ENCODE peak calls at places on chromosome 16, in four cellular contexts. One of them, this sample, is unnamed.

GRCh38 chr16:85514295-85514600 is 98.9 kb upstream of the GSE1 start:
- DNase-seq in progenitor cell of endocrine pancreas: no peak
- DNase-seq in astrocyte of the cerebellum: no peak
- DNase-seq in heart left ventricle: no peak
- DNase-seq in this sample: no peak

GRCh38 chr16:62298567-62298966 is 262.3 kb upstream of the CDH8 start:
- DNase-seq in heart left ventricle: no peak
- DNase-seq in astrocyte of the cerebellum: no peak
- DNase-seq in progenitor cell of endocrine pancreas: no peak
- DNase-seq in this sample: no peak

GRCh38 chr16:10045291-10045775 is 136.9 kb downstream of the GRIN2A start:
- DNase-seq in heart left ventricle: no peak
- DNase-seq in progenitor cell of endocrine pancreas: no peak
- DNase-seq in astrocyte of the cerebellum: no peak
- DNase-seq in this sample: no peak

GRCh38 chr16:81514568-81515258 is 70.1 kb downstream of the CMIP start:
- DNase-seq in astrocyte of the cerebellum: no peak
- DNase-seq in progenitor cell of endocrine pancreas: no peak
- DNase-seq in heart left ventricle: no peak
- DNase-seq in this sample: no peak

GRCh38 chr16:78134944-78135619 is 35.6 kb downstream of the WWOX start:
- DNase-seq in progenitor cell of endocrine pancreas: no peak
- DNase-seq in astrocyte of the cerebellum: no peak
- DNase-seq in heart left ventricle: no peak
- DNase-seq in this sample: no peak

GRCh38 chr16:86718118-86718517 is 139.8 kb downstream of the FOXL1 start:
- DNase-seq in heart left ventricle: no peak
- DNase-seq in progenitor cell of endocrine pancreas: no peak
- DNase-seq in astrocyte of the cerebellum: no peak
- DNase-seq in this sample: no peak

GRCh38 chr16:31458073-31458834 is 1.0 kb upstream of the ARMC5 start:
- DNase-seq in astrocyte of the cerebellum: no peak
- DNase-seq in heart left ventricle: no peak
- DNase-seq in progenitor cell of endocrine pancreas: no peak
- DNase-seq in this sample: no peak

GRCh38 chr16:89495121-89495520 is 4.8 kb upstream of the ANKRD11 start:
- DNase-seq in heart left ventricle: no peak
- DNase-seq in progenitor cell of endocrine pancreas: no peak
- DNase-seq in astrocyte of the cerebellum: no peak
- DNase-seq in this sample: no peak

GRCh38 chr16:89693931-89694783 is 7.3 kb downstream of the SPATA2L start:
- DNase-seq in heart left ventricle: no peak
- DNase-seq in astrocyte of the cerebellum: no peak
- DNase-seq in progenitor cell of endocrine pancreas: no peak
- DNase-seq in this sample: no peak

GRCh38 chr16:10926094-10926493 is 16.2 kb downstream of the DEXI start:
- DNase-seq in heart left ventricle: no peak
- DNase-seq in astrocyte of the cerebellum: no peak
- DNase-seq in progenitor cell of endocrine pancreas: no peak
- DNase-seq in this sample: no peak

GRCh38 chr16:57728336-57729181 is 7.0 kb upstream of the KATNB1 start:
- DNase-seq in heart left ventricle: no peak
- DNase-seq in astrocyte of the cerebellum: no peak
- DNase-seq in progenitor cell of endocrine pancreas: no peak
- DNase-seq in this sample: no peak

GRCh38 chr16:86836503-86837125 is 258.3 kb downstream of the FOXL1 start:
- DNase-seq in progenitor cell of endocrine pancreas: no peak
- DNase-seq in heart left ventricle: no peak
- DNase-seq in astrocyte of the cerebellum: peak
- DNase-seq in this sample: no peak

GRCh38 chr16:47073223-47074155 is 70.3 kb downstream of the NETO2 start:
- DNase-seq in progenitor cell of endocrine pancreas: no peak
- DNase-seq in astrocyte of the cerebellum: no peak
- DNase-seq in heart left ventricle: no peak
- DNase-seq in this sample: no peak

GRCh38 chr16:11273721-11274324 is 394 bp upstream of the PRM3 start:
- DNase-seq in progenitor cell of endocrine pancreas: no peak
- DNase-seq in heart left ventricle: no peak
- DNase-seq in astrocyte of the cerebellum: no peak
- DNase-seq in this sample: no peak

GRCh38 chr16:85173077-85173980 is 61.1 kb upstream of the CIBAR2 start:
- DNase-seq in heart left ventricle: no peak
- DNase-seq in progenitor cell of endocrine pancreas: no peak
- DNase-seq in astrocyte of the cerebellum: no peak
- DNase-seq in this sample: no peak

GRCh38 chr16:52446076-52446475 is 100.9 kb downstream of the TOX3 start:
- DNase-seq in progenitor cell of endocrine pancreas: no peak
- DNase-seq in heart left ventricle: no peak
- DNase-seq in astrocyte of the cerebellum: no peak
- DNase-seq in this sample: no peak

GRCh38 chr16:84195201-84196093 is 4.5 kb downstream of the ADAD2 start:
- DNase-seq in progenitor cell of endocrine pancreas: no peak
- DNase-seq in heart left ventricle: no peak
- DNase-seq in astrocyte of the cerebellum: no peak
- DNase-seq in this sample: no peak

GRCh38 chr16:31385680-31386079 is 7.5 kb upstream of the ITGAD start:
- DNase-seq in progenitor cell of endocrine pancreas: no peak
- DNase-seq in heart left ventricle: no peak
- DNase-seq in astrocyte of the cerebellum: no peak
- DNase-seq in this sample: no peak

GRCh38 chr16:57392694-57393093 is 11.9 kb upstream of the CCL17 start:
- DNase-seq in heart left ventricle: no peak
- DNase-seq in astrocyte of the cerebellum: no peak
- DNase-seq in progenitor cell of endocrine pancreas: no peak
- DNase-seq in this sample: no peak

GRCh38 chr16:82016964-82017363 is 5.7 kb upstream of the SDR42E1 start:
- DNase-seq in astrocyte of the cerebellum: no peak
- DNase-seq in progenitor cell of endocrine pancreas: no peak
- DNase-seq in heart left ventricle: no peak
- DNase-seq in this sample: no peak

GRCh38 chr16:10577305-10578202 is 2.8 kb downstream of the EMP2 start:
- DNase-seq in astrocyte of the cerebellum: no peak
- DNase-seq in progenitor cell of endocrine pancreas: no peak
- DNase-seq in heart left ventricle: peak
- DNase-seq in this sample: no peak

GRCh38 chr16:63324306-63324705 is 1288.1 kb upstream of the CDH8 start:
- DNase-seq in heart left ventricle: no peak
- DNase-seq in progenitor cell of endocrine pancreas: no peak
- DNase-seq in astrocyte of the cerebellum: no peak
- DNase-seq in this sample: no peak

GRCh38 chr16:59039066-59039465 is 304.9 kb upstream of the GOT2 start:
- DNase-seq in astrocyte of the cerebellum: no peak
- DNase-seq in heart left ventricle: no peak
- DNase-seq in progenitor cell of endocrine pancreas: no peak
- DNase-seq in this sample: no peak

GRCh38 chr16:74984194-74984669 is 691 bp downstream of the WDR59 start:
- DNase-seq in heart left ventricle: no peak
- DNase-seq in progenitor cell of endocrine pancreas: peak
- DNase-seq in astrocyte of the cerebellum: no peak
- DNase-seq in this sample: no peak

GRCh38 chr16:87561200-87562105 is 40.9 kb upstream of the JPH3 start:
- DNase-seq in astrocyte of the cerebellum: no peak
- DNase-seq in progenitor cell of endocrine pancreas: no peak
- DNase-seq in heart left ventricle: no peak
- DNase-seq in this sample: no peak

GRCh38 chr16:27920391-27920891 is 143.1 kb downstream of the GSG1L start:
- DNase-seq in astrocyte of the cerebellum: no peak
- DNase-seq in heart left ventricle: no peak
- DNase-seq in progenitor cell of endocrine pancreas: peak
- DNase-seq in this sample: no peak

GRCh38 chr16:69187891-69188451 is 1.0 kb downstream of the SNTB2 start:
- DNase-seq in progenitor cell of endocrine pancreas: peak
- DNase-seq in heart left ventricle: peak
- DNase-seq in astrocyte of the cerebellum: no peak
- DNase-seq in this sample: peak

GRCh38 chr16:24523569-24523968 is 15.8 kb upstream of the RBBP6 start:
- DNase-seq in progenitor cell of endocrine pancreas: no peak
- DNase-seq in heart left ventricle: no peak
- DNase-seq in astrocyte of the cerebellum: no peak
- DNase-seq in this sample: no peak

GRCh38 chr16:85220125-85220839 is 108.0 kb upstream of the CIBAR2 start:
- DNase-seq in astrocyte of the cerebellum: no peak
- DNase-seq in progenitor cell of endocrine pancreas: no peak
- DNase-seq in heart left ventricle: peak
- DNase-seq in this sample: no peak

GRCh38 chr16:51538707-51539604 is 387.9 kb upstream of the SALL1 start:
- DNase-seq in heart left ventricle: no peak
- DNase-seq in progenitor cell of endocrine pancreas: no peak
- DNase-seq in astrocyte of the cerebellum: peak
- DNase-seq in this sample: no peak

GRCh38 chr16:83835972-83836566 is 28.3 kb downstream of the HSBP1 start:
- DNase-seq in heart left ventricle: no peak
- DNase-seq in astrocyte of the cerebellum: peak
- DNase-seq in progenitor cell of endocrine pancreas: no peak
- DNase-seq in this sample: no peak

GRCh38 chr16:64590516-64590915 is 531.3 kb downstream of the CDH11 start:
- DNase-seq in progenitor cell of endocrine pancreas: no peak
- DNase-seq in astrocyte of the cerebellum: no peak
- DNase-seq in heart left ventricle: no peak
- DNase-seq in this sample: no peak

GRCh38 chr16:8935989-8936388 is 27.7 kb downstream of the USP7 start:
- DNase-seq in astrocyte of the cerebellum: no peak
- DNase-seq in progenitor cell of endocrine pancreas: no peak
- DNase-seq in heart left ventricle: no peak
- DNase-seq in this sample: no peak
- TF ChIP-seq CTCF in astrocyte of the cerebellum: no peak
- TF ChIP-seq CTCF in progenitor cell of endocrine pancreas: no peak
- TF ChIP-seq CTCF in heart left ventricle: no peak
- TF ChIP-seq CTCF in this sample: no peak

DNA sequence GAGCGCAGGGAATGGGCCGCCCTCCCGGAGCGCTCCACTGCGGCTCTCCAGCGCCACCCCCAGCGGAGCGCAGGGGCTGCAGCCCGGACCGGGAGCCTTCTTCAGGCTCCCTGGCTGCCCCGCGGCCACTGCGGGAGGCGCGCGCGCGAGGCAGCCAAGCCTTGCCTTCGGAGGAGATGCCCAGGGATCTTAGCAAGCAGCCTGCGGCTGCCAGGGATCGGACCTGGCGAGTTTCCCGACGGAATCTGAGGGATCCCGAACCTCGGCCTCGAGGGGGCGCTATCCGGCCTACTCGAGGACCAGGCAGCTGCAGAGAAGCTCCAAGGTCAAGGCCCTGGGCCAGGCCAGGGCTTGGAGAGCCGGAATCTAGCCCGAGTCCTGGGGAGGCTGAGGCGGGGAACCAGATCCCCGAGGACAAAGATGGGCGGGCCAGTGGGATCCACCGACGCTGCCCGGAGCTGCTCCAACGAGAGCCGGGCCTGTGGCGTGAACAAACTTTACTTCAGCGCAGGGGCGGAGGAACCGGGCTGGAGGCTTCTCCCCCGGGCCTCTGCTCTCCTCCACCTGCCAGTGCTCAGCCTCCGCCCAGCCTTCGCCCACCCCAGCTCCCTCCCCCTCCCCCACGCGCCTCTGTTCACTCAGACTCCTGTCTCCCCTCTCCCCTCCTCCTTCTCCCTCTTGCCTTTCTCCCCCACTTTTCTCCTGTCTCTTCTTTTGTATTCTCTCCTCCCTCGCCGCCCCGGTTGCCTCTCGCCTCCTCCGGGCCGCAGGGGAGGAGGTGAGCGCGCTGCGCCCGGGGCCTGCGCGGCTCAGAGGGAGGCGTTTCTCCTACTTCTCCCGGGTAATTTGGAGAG is at the start of gene IRX6:
- DNase-seq in progenitor cell of endocrine pancreas: peak
- DNase-seq in astrocyte of the cerebellum: no peak
- DNase-seq in heart left ventricle: peak
- DNase-seq in this sample: peak
- TF ChIP-seq CTCF in progenitor cell of endocrine pancreas: peak
- TF ChIP-seq CTCF in astrocyte of the cerebellum: no peak
- TF ChIP-seq CTCF in heart left ventricle: peak
- TF ChIP-seq CTCF in this sample: peak

DNA sequence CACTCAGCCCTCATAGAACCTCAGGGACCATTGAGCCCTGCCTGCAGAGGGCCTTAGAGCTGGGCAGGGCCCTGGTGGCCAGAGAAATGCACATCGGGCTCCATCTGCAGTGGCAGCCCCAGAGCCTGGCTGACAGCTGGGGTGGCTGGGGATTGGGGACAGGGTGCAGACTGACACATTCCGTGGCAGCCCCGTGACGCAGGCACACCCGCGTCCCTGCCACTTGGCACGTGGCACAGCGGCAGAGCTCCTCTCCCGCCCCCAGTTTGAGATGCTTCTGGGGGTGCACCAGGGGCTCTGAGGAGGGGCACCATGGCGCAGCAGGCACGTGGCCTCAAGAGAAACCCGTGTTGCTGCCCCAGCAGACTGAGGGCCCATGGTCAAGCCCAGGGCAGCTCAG is 2.2 kb downstream of the FBXL16 start:
- DNase-seq in heart left ventricle: no peak
- DNase-seq in astrocyte of the cerebellum: no peak
- DNase-seq in progenitor cell of endocrine pancreas: no peak
- DNase-seq in this sample: no peak
- TF ChIP-seq CTCF in heart left ventricle: no peak
- TF ChIP-seq CTCF in astrocyte of the cerebellum: no peak
- TF ChIP-seq CTCF in progenitor cell of endocrine pancreas: no peak
- TF ChIP-seq CTCF in this sample: no peak

DNA sequence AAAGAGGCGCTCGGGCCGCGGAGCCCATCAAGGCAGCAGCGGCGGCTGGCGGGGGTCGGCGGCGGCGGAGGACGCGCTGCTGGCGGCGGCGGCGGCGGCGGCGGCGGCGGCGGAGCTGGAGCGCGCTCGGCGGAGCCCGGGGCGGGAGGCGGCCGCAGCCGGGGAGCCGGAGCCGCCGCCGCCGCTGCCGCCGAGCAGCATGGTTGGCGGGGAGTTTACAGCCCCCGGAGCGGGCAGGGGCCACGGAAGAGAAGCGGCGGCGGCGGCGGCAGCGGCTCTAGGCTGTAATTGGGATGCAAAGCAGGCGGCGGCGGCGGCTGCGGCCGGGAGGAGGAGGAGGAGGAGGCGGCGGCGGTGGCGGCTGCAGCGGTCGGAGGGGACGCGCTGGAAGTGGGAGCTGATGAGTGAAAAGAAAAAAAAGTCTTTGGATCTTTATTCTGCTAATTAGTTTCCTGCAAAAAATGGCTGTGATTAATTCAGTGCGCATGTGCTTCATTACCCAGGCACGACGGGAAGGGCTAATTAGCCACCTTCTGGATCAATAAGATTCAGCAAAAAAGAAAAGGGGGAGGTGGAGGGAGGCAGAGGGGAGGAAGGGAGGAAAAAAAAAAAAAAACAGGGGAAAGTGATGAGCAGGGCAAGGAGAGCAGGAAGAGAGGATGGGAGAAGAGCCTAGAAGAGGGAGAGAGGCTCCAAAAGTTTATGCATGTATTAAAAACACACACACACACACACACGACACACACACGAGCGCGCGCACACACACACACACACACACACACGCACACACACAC is 10.9 kb upstream of the ZFHX3 start:
- DNase-seq in progenitor cell of endocrine pancreas: peak
- DNase-seq in heart left ventricle: peak
- DNase-seq in astrocyte of the cerebellum: no peak
- DNase-seq in this sample: peak
- TF ChIP-seq CTCF in progenitor cell of endocrine pancreas: no peak
- TF ChIP-seq CTCF in heart left ventricle: no peak
- TF ChIP-seq CTCF in astrocyte of the cerebellum: no peak
- TF ChIP-seq CTCF in this sample: no peak